ENCODE peak calls at places on chromosomes 7 and 10, in nine cellular contexts. One of them, this sample, is unnamed.
A peak's percentile ranks its signal among the peaks of the same experiment; 100 is the strongest.

GRCh38 chr10:21894648-21895342 is 108.7 kb downstream of the DNAJC1 start:
- DNase-seq in foreskin keratinocyte: no peak
- DNase-seq in SK-N-SH: no peak
- DNase-seq in cardiac septum: no peak
- DNase-seq in endodermal cell: no peak
- DNase-seq in T-helper 1 cell: no peak
- DNase-seq in HTR-8/SVneo: no peak
- DNase-seq in suprapubic skin: no peak
- DNase-seq in stimulated activated CD8-positive, alpha-beta memory T cell treated with anti-CD3 and anti-CD28 coated beads, Interleukin-7, amount 100 ng/mL, for 1 hour: no peak
- DNase-seq in this sample: no peak

GRCh38 chr7:156125841-156126730 is 313.8 kb upstream of the SHH start:
- DNase-seq in foreskin keratinocyte: no peak
- DNase-seq in SK-N-SH: no peak
- DNase-seq in cardiac septum: no peak
- DNase-seq in endodermal cell: peak; percentile 35
- DNase-seq in T-helper 1 cell: no peak
- DNase-seq in HTR-8/SVneo: no peak
- DNase-seq in suprapubic skin: no peak
- DNase-seq in stimulated activated CD8-positive, alpha-beta memory T cell treated with anti-CD3 and anti-CD28 coated beads, Interleukin-7, amount 100 ng/mL, for 1 hour: no peak
- DNase-seq in this sample: no peak

GRCh38 chr10:18505719-18506118 is 145.7 kb downstream of the NSUN6 start:
- DNase-seq in foreskin keratinocyte: no peak
- DNase-seq in SK-N-SH: no peak
- DNase-seq in cardiac septum: no peak
- DNase-seq in endodermal cell: no peak
- DNase-seq in T-helper 1 cell: no peak
- DNase-seq in HTR-8/SVneo: peak; percentile 2
- DNase-seq in suprapubic skin: no peak
- DNase-seq in stimulated activated CD8-positive, alpha-beta memory T cell treated with anti-CD3 and anti-CD28 coated beads, Interleukin-7, amount 100 ng/mL, for 1 hour: no peak
- DNase-seq in this sample: no peak

GRCh38 chr7:87057210-87057609 is 2.2 kb downstream of the ELAPOR2 start:
- DNase-seq in foreskin keratinocyte: no peak
- DNase-seq in SK-N-SH: no peak
- DNase-seq in cardiac septum: no peak
- DNase-seq in endodermal cell: no peak
- DNase-seq in T-helper 1 cell: no peak
- DNase-seq in HTR-8/SVneo: no peak
- DNase-seq in suprapubic skin: no peak
- DNase-seq in stimulated activated CD8-positive, alpha-beta memory T cell treated with anti-CD3 and anti-CD28 coated beads, Interleukin-7, amount 100 ng/mL, for 1 hour: no peak
- DNase-seq in this sample: no peak

GRCh38 chr10:125057158-125058001 is 103.0 kb downstream of the CTBP2 start:
- DNase-seq in foreskin keratinocyte: no peak
- DNase-seq in SK-N-SH: peak; percentile 78
- DNase-seq in cardiac septum: no peak
- DNase-seq in endodermal cell: no peak
- DNase-seq in T-helper 1 cell: no peak
- DNase-seq in HTR-8/SVneo: no peak
- DNase-seq in suprapubic skin: peak; percentile 93
- DNase-seq in stimulated activated CD8-positive, alpha-beta memory T cell treated with anti-CD3 and anti-CD28 coated beads, Interleukin-7, amount 100 ng/mL, for 1 hour: no peak
- DNase-seq in this sample: no peak

GRCh38 chr7:40520986-40521738 is 386.4 kb downstream of the SUGCT start:
- DNase-seq in foreskin keratinocyte: no peak
- DNase-seq in SK-N-SH: no peak
- DNase-seq in cardiac septum: no peak
- DNase-seq in endodermal cell: no peak
- DNase-seq in T-helper 1 cell: no peak
- DNase-seq in HTR-8/SVneo: no peak
- DNase-seq in suprapubic skin: no peak
- DNase-seq in stimulated activated CD8-positive, alpha-beta memory T cell treated with anti-CD3 and anti-CD28 coated beads, Interleukin-7, amount 100 ng/mL, for 1 hour: no peak
- DNase-seq in this sample: no peak

GRCh38 chr10:132634241-132634946 is 96.8 kb downstream of the INPP5A start:
- DNase-seq in foreskin keratinocyte: no peak
- DNase-seq in SK-N-SH: no peak
- DNase-seq in cardiac septum: peak; percentile 74
- DNase-seq in endodermal cell: peak; percentile 64
- DNase-seq in T-helper 1 cell: no peak
- DNase-seq in HTR-8/SVneo: no peak
- DNase-seq in suprapubic skin: peak; percentile 64
- DNase-seq in stimulated activated CD8-positive, alpha-beta memory T cell treated with anti-CD3 and anti-CD28 coated beads, Interleukin-7, amount 100 ng/mL, for 1 hour: no peak
- DNase-seq in this sample: no peak

GRCh38 chr7:100443096-100443840 is 7.0 kb upstream of the PPP1R35 start:
- DNase-seq in foreskin keratinocyte: no peak
- DNase-seq in SK-N-SH: no peak
- DNase-seq in cardiac septum: peak; percentile 43
- DNase-seq in endodermal cell: no peak
- DNase-seq in T-helper 1 cell: no peak
- DNase-seq in HTR-8/SVneo: no peak
- DNase-seq in suprapubic skin: no peak
- DNase-seq in stimulated activated CD8-positive, alpha-beta memory T cell treated with anti-CD3 and anti-CD28 coated beads, Interleukin-7, amount 100 ng/mL, for 1 hour: no peak
- DNase-seq in this sample: no peak

GRCh38 chr10:70834448-70835151 is 18.9 kb downstream of the SGPL1 start:
- DNase-seq in foreskin keratinocyte: no peak
- DNase-seq in SK-N-SH: no peak
- DNase-seq in cardiac septum: no peak
- DNase-seq in endodermal cell: no peak
- DNase-seq in T-helper 1 cell: no peak
- DNase-seq in HTR-8/SVneo: no peak
- DNase-seq in suprapubic skin: no peak
- DNase-seq in stimulated activated CD8-positive, alpha-beta memory T cell treated with anti-CD3 and anti-CD28 coated beads, Interleukin-7, amount 100 ng/mL, for 1 hour: no peak
- DNase-seq in this sample: no peak

GRCh38 chr7:68440870-68441269 is 1157.4 kb upstream of the AUTS2 start:
- DNase-seq in foreskin keratinocyte: no peak
- DNase-seq in SK-N-SH: peak; percentile 28
- DNase-seq in cardiac septum: no peak
- DNase-seq in endodermal cell: no peak
- DNase-seq in T-helper 1 cell: no peak
- DNase-seq in HTR-8/SVneo: no peak
- DNase-seq in suprapubic skin: no peak
- DNase-seq in stimulated activated CD8-positive, alpha-beta memory T cell treated with anti-CD3 and anti-CD28 coated beads, Interleukin-7, amount 100 ng/mL, for 1 hour: no peak
- DNase-seq in this sample: no peak

GRCh38 chr10:35372329-35372728 is 36.0 kb downstream of the CCNY start:
- DNase-seq in foreskin keratinocyte: peak; percentile 67
- DNase-seq in SK-N-SH: no peak
- DNase-seq in cardiac septum: peak; percentile 86
- DNase-seq in endodermal cell: no peak
- DNase-seq in T-helper 1 cell: no peak
- DNase-seq in HTR-8/SVneo: peak; percentile 54
- DNase-seq in suprapubic skin: no peak
- DNase-seq in stimulated activated CD8-positive, alpha-beta memory T cell treated with anti-CD3 and anti-CD28 coated beads, Interleukin-7, amount 100 ng/mL, for 1 hour: no peak
- DNase-seq in this sample: no peak

GRCh38 chr7:113548561-113548960 is 370.2 kb downstream of the PPP1R3A start:
- DNase-seq in foreskin keratinocyte: peak; percentile 37
- DNase-seq in SK-N-SH: no peak
- DNase-seq in cardiac septum: no peak
- DNase-seq in endodermal cell: no peak
- DNase-seq in T-helper 1 cell: no peak
- DNase-seq in HTR-8/SVneo: no peak
- DNase-seq in suprapubic skin: no peak
- DNase-seq in stimulated activated CD8-positive, alpha-beta memory T cell treated with anti-CD3 and anti-CD28 coated beads, Interleukin-7, amount 100 ng/mL, for 1 hour: no peak
- DNase-seq in this sample: no peak

GRCh38 chr7:1027285-1028043 is 16.9 kb upstream of the GPR146 start:
- DNase-seq in foreskin keratinocyte: no peak
- DNase-seq in SK-N-SH: peak; percentile 85
- DNase-seq in cardiac septum: no peak
- DNase-seq in endodermal cell: peak; percentile 68
- DNase-seq in T-helper 1 cell: no peak
- DNase-seq in HTR-8/SVneo: peak; percentile 36
- DNase-seq in suprapubic skin: no peak
- DNase-seq in stimulated activated CD8-positive, alpha-beta memory T cell treated with anti-CD3 and anti-CD28 coated beads, Interleukin-7, amount 100 ng/mL, for 1 hour: no peak
- DNase-seq in this sample: no peak

GRCh38 chr10:22702348-22702747 is 12.0 kb downstream of the PIP4K2A start:
- DNase-seq in foreskin keratinocyte: no peak
- DNase-seq in SK-N-SH: no peak
- DNase-seq in cardiac septum: no peak
- DNase-seq in endodermal cell: no peak
- DNase-seq in T-helper 1 cell: no peak
- DNase-seq in HTR-8/SVneo: no peak
- DNase-seq in suprapubic skin: no peak
- DNase-seq in stimulated activated CD8-positive, alpha-beta memory T cell treated with anti-CD3 and anti-CD28 coated beads, Interleukin-7, amount 100 ng/mL, for 1 hour: no peak
- DNase-seq in this sample: no peak

GRCh38 chr10:74529205-74529604 is 297.2 kb upstream of the KAT6B start:
- DNase-seq in foreskin keratinocyte: no peak
- DNase-seq in SK-N-SH: no peak
- DNase-seq in cardiac septum: no peak
- DNase-seq in endodermal cell: no peak
- DNase-seq in T-helper 1 cell: no peak
- DNase-seq in HTR-8/SVneo: no peak
- DNase-seq in suprapubic skin: no peak
- DNase-seq in stimulated activated CD8-positive, alpha-beta memory T cell treated with anti-CD3 and anti-CD28 coated beads, Interleukin-7, amount 100 ng/mL, for 1 hour: no peak
- DNase-seq in this sample: no peak

GRCh38 chr10:37975407-37975991 is 948 bp downstream of the ZNF25 start:
- DNase-seq in foreskin keratinocyte: peak; percentile 16
- DNase-seq in SK-N-SH: peak; percentile 14
- DNase-seq in cardiac septum: no peak
- DNase-seq in endodermal cell: no peak
- DNase-seq in T-helper 1 cell: no peak
- DNase-seq in HTR-8/SVneo: no peak
- DNase-seq in suprapubic skin: no peak
- DNase-seq in stimulated activated CD8-positive, alpha-beta memory T cell treated with anti-CD3 and anti-CD28 coated beads, Interleukin-7, amount 100 ng/mL, for 1 hour: no peak
- DNase-seq in this sample: peak; percentile 47

GRCh38 chr7:17625038-17625437 is 315.3 kb downstream of the SNX13 start:
- DNase-seq in foreskin keratinocyte: peak; percentile 37
- DNase-seq in SK-N-SH: no peak
- DNase-seq in cardiac septum: no peak
- DNase-seq in endodermal cell: no peak
- DNase-seq in T-helper 1 cell: no peak
- DNase-seq in HTR-8/SVneo: peak; percentile 22
- DNase-seq in suprapubic skin: no peak
- DNase-seq in stimulated activated CD8-positive, alpha-beta memory T cell treated with anti-CD3 and anti-CD28 coated beads, Interleukin-7, amount 100 ng/mL, for 1 hour: no peak
- DNase-seq in this sample: no peak

GRCh38 chr7:70460562-70460961 is 671.4 kb upstream of the GALNT17 start:
- DNase-seq in foreskin keratinocyte: no peak
- DNase-seq in SK-N-SH: no peak
- DNase-seq in cardiac septum: no peak
- DNase-seq in endodermal cell: no peak
- DNase-seq in T-helper 1 cell: no peak
- DNase-seq in HTR-8/SVneo: no peak
- DNase-seq in suprapubic skin: no peak
- DNase-seq in stimulated activated CD8-positive, alpha-beta memory T cell treated with anti-CD3 and anti-CD28 coated beads, Interleukin-7, amount 100 ng/mL, for 1 hour: no peak
- DNase-seq in this sample: no peak

GRCh38 chr7:105178928-105179541 is 165.0 kb downstream of the KMT2E start:
- DNase-seq in foreskin keratinocyte: no peak
- DNase-seq in SK-N-SH: no peak
- DNase-seq in cardiac septum: no peak
- DNase-seq in endodermal cell: no peak
- DNase-seq in T-helper 1 cell: no peak
- DNase-seq in HTR-8/SVneo: no peak
- DNase-seq in suprapubic skin: no peak
- DNase-seq in stimulated activated CD8-positive, alpha-beta memory T cell treated with anti-CD3 and anti-CD28 coated beads, Interleukin-7, amount 100 ng/mL, for 1 hour: no peak
- DNase-seq in this sample: no peak